ENCODE peak calls at places on chromosomes 16 and 17, in ten cellular contexts. J is right atrium auricular region, P is right lobe of liver, Q is neuronal stem cell, M is ascending aorta, G is thyroid gland, L is psoas muscle, N is mammary epithelial cell, S is AG04450, O is hepatocyte. B is an unnamed sample.

GRCh38 chr17:44235583-44235936 is 16.1 kb upstream of the UBTF start:
- DNase-seq in Q (no peak), P (no peak), J (no peak), O (no peak), L (no peak), M (no peak), G (peak), N (peak), S (no peak), B (no peak)

GRCh38 chr17:4562000-4562969 is 1.9 kb upstream of the GGT6 start:
- DNase-seq in Q (no peak), S (no peak), P (no peak), J (no peak), N (no peak), M (no peak), O (no peak), G (no peak), L (no peak), B (no peak)

GRCh38 chr17:69286257-69286656 is 40.7 kb downstream of the ABCA5 start:
- DNase-seq in N (peak), S (no peak), L (no peak), J (no peak), M (no peak), Q (no peak), G (no peak), O (no peak), P (no peak), B (no peak)

GRCh38 chr16:62149646-62150045 is 113.4 kb upstream of the CDH8 start:
- DNase-seq in J (no peak), S (no peak), M (no peak), G (no peak), Q (no peak), P (no peak), N (peak), O (no peak), L (no peak), B (no peak)

GRCh38 chr16:76293980-76294690 is 16.9 kb downstream of the CNTNAP4 start:
- DNase-seq in M (no peak), G (no peak), Q (no peak), N (no peak), L (no peak), P (no peak), S (no peak), O (no peak), J (no peak), B (no peak)

GRCh38 chr17:28622186-28622585 is 8.2 kb upstream of the RSKR start:
- DNase-seq in N (no peak), L (no peak), Q (no peak), O (no peak), S (no peak), M (no peak), J (no peak), G (no peak), P (no peak), B (no peak)

GRCh38 chr16:58020628-58021521 is 4.7 kb upstream of the MMP15 start:
- DNase-seq in P (peak), G (peak), M (no peak), J (no peak), N (no peak), O (peak), L (peak), S (no peak), Q (no peak), B (peak)

GRCh38 chr16:89358030-89359005 is 132.0 kb downstream of the ANKRD11 start:
- DNase-seq in P (no peak), Q (no peak), O (no peak), S (no peak), J (no peak), M (no peak), L (no peak), N (no peak), G (no peak), B (no peak)

GRCh38 chr17:39867891-39868553 is at the start of gene ZPBP2:
- DNase-seq in N (no peak), L (no peak), O (no peak), Q (no peak), S (no peak), G (no peak), M (no peak), P (no peak), J (no peak), B (no peak)

GRCh38 chr17:60969500-60970037 is 291.9 kb downstream of the BCAS3 start:
- DNase-seq in Q (no peak), N (no peak), M (no peak), P (no peak), O (no peak), J (no peak), G (no peak), S (no peak), L (no peak), B (no peak)

GRCh38 chr16:52436646-52437645 is 110.0 kb downstream of the TOX3 start:
- DNase-seq in J (no peak), P (no peak), O (no peak), Q (no peak), G (no peak), L (no peak), M (no peak), S (no peak), N (no peak), B (no peak)

GRCh38 chr16:24838554-24839266 is 7.1 kb upstream of the SLC5A11 start:
- DNase-seq in O (peak), G (peak), S (no peak), P (no peak), N (peak), J (peak), M (peak), L (no peak), Q (no peak), B (peak)

GRCh38 chr17:16085066-16085699 is 85.6 kb downstream of the TTC19 start:
- DNase-seq in N (peak), O (no peak), S (peak), M (no peak), J (no peak), Q (no peak), L (no peak), P (no peak), G (no peak), B (no peak)

GRCh38 chr17:66717680-66718079 is 117.2 kb upstream of the CACNG5 start:
- DNase-seq in J (peak), L (no peak), O (peak), Q (no peak), M (peak), S (no peak), P (no peak), N (peak), G (no peak), B (no peak)

GRCh38 chr16:1057252-1057932 is 15.2 kb upstream of the SSTR5 start:
- DNase-seq in J (no peak), O (peak), N (no peak), M (no peak), S (no peak), L (no peak), P (peak), Q (no peak), G (peak), B (no peak)

GRCh38 chr16:28264656-28265055 is 27.7 kb upstream of the SBK1 start:
- DNase-seq in L (peak), Q (no peak), N (peak), P (no peak), S (no peak), M (no peak), G (peak), O (peak), J (no peak), B (no peak)

GRCh38 chr16:424623-425081 is 797 bp upstream of the RAB11FIP3 start:
- DNase-seq in O (no peak), L (peak), S (no peak), G (peak), Q (no peak), N (no peak), M (no peak), P (peak), J (peak), B (no peak)

GRCh38 chr17:17052462-17053221 is 10.4 kb downstream of the MPRIP start:
- DNase-seq in Q (no peak), G (no peak), S (no peak), J (no peak), M (peak), O (no peak), L (no peak), P (no peak), N (no peak), B (no peak)

GRCh38 chr17:40065041-40065770 is 2.4 kb downstream of the THRA start:
- DNase-seq in Q (no peak), L (no peak), S (no peak), J (no peak), O (no peak), G (peak), M (no peak), N (no peak), P (no peak), B (no peak)

GRCh38 chr17:73249700-73250099 is 12.0 kb downstream of the CPSF4L start:
- DNase-seq in J (no peak), M (no peak), L (no peak), N (no peak), S (no peak), G (no peak), P (no peak), O (no peak), Q (no peak), B (no peak)

GRCh38 chr16:70577256-70577698 is 53.7 kb downstream of the SF3B3 start:
- DNase-seq in O (no peak), J (no peak), Q (no peak), M (peak), N (peak), G (no peak), S (no peak), L (peak), P (peak), B (peak)

GRCh38 chr16:70416748-70417616 is 21.9 kb downstream of the ST3GAL2 start:
- DNase-seq in J (no peak), N (no peak), L (no peak), S (no peak), Q (no peak), M (no peak), O (peak), G (peak), P (no peak), B (no peak)

GRCh38 chr17:70040336-70040735 is 34.7 kb upstream of the KCNJ16 start:
- DNase-seq in J (no peak), S (no peak), G (no peak), L (no peak), Q (no peak), N (peak), M (no peak), P (no peak), O (no peak), B (no peak)

GRCh38 chr17:30323895-30324319 is 9.9 kb downstream of the TMIGD1 start:
- DNase-seq in M (no peak), O (no peak), N (peak), L (peak), Q (no peak), P (no peak), J (no peak), G (peak), S (no peak), B (peak)

GRCh38 chr16:85720319-85720637 is 30.6 kb downstream of the C16orf74 start:
- DNase-seq in P (peak), N (peak), M (no peak), L (no peak), J (no peak), G (no peak), Q (no peak), O (no peak), S (no peak), B (no peak)
- H3K27ac ChIP-seq in P (no peak), N (no peak), M (no peak), L (no peak), J (no peak), G (no peak), Q (no peak), O (no peak), S (no peak), B (no peak)

DNA sequence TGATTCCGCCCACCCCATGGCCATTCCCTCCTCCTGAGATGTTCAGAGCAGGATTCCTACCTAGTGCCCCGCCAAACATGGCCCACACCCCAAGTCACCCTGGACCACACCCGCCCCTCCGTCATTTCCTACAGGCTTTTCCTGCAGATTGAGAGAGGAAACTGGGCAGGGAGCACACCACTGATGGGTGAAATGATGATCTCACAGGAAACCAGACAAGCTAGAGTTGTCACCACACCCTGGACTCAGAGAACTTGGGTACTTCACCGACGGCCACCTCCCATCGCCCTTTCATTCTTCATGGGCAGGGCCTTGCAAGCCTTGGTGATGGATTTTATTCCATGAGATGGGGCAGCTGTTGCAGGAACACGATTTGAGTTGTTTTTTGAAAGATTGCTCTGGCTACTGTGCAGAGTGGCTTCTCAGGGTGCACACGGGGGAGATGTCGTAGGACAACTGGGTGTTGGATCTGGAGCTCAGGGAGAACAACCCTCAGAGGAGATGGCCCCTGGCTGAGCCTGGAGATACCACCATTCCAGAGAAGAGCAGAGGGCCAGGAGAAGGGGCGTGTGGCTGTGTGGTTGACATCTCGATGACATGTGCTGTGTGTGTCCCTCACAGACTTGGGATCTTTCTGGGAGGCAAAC is 7.4 kb upstream of the B9D1 start:
- DNase-seq in Q (no peak), S (no peak), M (no peak), G (no peak), P (no peak), J (no peak), O (no peak), L (no peak), N (no peak), B (no peak)
- H3K27ac ChIP-seq in Q (no peak), S (no peak), M (no peak), G (no peak), P (no peak), J (peak), O (no peak), L (no peak), N (no peak), B (no peak)

GRCh38 chr17:9071016-9071415 is 49.7 kb downstream of the NTN1 start:
- DNase-seq in Q (no peak), O (no peak), G (no peak), P (no peak), M (no peak), J (no peak), N (no peak), S (no peak), L (no peak), B (no peak)

GRCh38 chr17:9074106-9074505 is 52.8 kb downstream of the NTN1 start:
- DNase-seq in O (no peak), N (no peak), P (no peak), S (no peak), J (no peak), G (no peak), M (no peak), L (peak), Q (no peak), B (no peak)

GRCh38 chr17:9071921-9072503 is 50.7 kb downstream of the NTN1 start:
- DNase-seq in G (no peak), M (no peak), S (no peak), N (no peak), P (no peak), O (no peak), Q (no peak), J (no peak), L (no peak), B (peak)

DNA sequence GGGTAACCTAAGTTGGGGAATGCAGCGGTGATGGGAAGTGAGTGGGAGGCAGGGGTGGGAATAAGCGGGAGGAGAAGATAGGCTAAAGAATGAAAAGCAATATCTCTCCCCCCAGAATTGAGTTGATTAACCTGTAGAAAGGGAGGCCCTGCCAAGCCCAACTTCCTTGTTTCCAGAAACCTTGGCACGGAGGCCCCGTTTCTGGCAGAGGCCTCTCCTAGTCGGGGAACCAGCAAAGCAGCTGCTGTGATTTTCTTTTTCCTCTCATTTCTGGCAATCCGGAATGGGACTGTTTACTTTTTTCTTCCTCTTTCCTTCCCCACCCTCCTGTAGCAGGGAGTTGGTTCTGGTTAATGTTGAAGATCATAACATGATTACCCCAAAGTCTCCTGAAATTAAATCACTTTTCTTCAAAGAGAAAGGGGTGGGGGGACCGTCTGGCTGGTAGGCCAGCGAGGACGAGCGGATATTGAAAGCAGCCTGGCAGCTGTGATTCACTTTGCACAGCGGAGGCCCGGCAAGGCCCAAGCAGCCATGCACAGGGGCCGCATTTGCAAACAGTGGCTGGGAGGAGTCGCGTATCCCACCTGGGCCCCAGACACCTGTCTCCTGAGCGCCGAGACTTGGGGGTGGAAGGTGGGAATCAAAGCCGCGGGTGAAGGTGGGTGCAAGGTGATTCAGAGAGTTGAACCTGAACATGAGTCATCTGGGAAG is 51.5 kb downstream of the NTN1 start:
- DNase-seq in P (peak), N (no peak), Q (no peak), G (peak), O (no peak), M (peak), L (peak), S (no peak), J (peak), B (no peak)
- H3K27ac ChIP-seq in P (no peak), N (no peak), Q (no peak), G (peak), O (no peak), M (peak), L (no peak), S (no peak), J (peak), B (no peak)

GRCh38 chr16:79848739-79849518 is 248.4 kb upstream of the MAF start:
- DNase-seq in M (no peak), L (no peak), O (peak), P (no peak), J (no peak), N (no peak), Q (no peak), G (peak), S (no peak), B (no peak)
- H3K27ac ChIP-seq in M (no peak), L (no peak), O (no peak), P (no peak), J (no peak), N (no peak), Q (no peak), G (no peak), S (no peak), B (no peak)

DNA sequence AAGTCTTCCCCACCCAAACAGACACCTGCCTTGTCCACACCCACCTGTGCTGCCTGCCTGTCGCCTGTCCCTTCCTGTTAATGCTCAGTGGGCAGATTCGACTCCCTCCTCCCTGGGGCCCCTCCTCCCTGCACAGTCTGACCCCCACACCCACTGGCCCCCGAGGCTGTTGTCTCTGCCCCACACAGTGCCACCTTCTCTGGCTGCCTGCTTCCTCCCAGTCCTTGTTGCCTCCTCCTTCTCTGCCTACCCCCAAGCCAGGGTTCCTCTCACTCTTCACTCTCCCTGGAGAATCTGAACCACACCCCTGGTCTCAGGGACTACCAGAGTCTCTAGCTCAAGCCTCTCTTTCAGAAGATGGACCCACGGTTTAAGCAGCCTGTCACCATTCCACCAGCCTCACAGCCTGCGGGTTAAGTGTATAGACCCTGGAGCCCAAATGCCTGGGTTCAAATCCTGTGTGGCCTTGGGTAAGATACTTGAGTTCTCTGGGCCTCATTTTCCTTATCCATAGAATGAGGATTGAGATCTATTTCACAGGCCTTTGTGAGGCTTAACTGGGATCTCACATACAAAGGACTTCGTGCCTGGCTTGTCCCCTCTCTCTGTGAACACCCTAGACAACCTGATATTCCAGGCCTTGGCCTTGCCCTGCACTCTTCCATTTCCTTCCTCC is 3.8 kb upstream of the ARHGAP23 start:
- DNase-seq in G (no peak), P (no peak), L (no peak), Q (no peak), N (no peak), J (no peak), M (no peak), S (no peak), O (no peak), B (no peak)
- H3K27ac ChIP-seq in G (peak), P (no peak), L (no peak), Q (no peak), N (no peak), J (peak), M (peak), S (no peak), O (no peak), B (no peak)

GRCh38 chr17:63398680-63399079 is 47.4 kb downstream of the CYB561 start:
- DNase-seq in P (no peak), Q (no peak), S (no peak), G (no peak), O (no peak), M (no peak), N (no peak), J (no peak), L (no peak), B (no peak)

GRCh38 chr17:63395075-63395815 is 50.9 kb downstream of the CYB561 start:
- DNase-seq in O (no peak), M (no peak), S (no peak), N (no peak), L (no peak), P (no peak), Q (no peak), J (no peak), G (no peak), B (no peak)

GRCh38 chr17:63399856-63400255 is 46.2 kb downstream of the CYB561 start:
- DNase-seq in P (no peak), J (peak), M (no peak), G (peak), S (no peak), N (no peak), Q (no peak), O (peak), L (peak), B (no peak)

GRCh38 chr17:63402808-63403207 is 43.3 kb downstream of the CYB561 start:
- DNase-seq in J (no peak), O (no peak), M (no peak), N (no peak), P (no peak), Q (no peak), G (no peak), S (peak), L (no peak), B (no peak)

DNA sequence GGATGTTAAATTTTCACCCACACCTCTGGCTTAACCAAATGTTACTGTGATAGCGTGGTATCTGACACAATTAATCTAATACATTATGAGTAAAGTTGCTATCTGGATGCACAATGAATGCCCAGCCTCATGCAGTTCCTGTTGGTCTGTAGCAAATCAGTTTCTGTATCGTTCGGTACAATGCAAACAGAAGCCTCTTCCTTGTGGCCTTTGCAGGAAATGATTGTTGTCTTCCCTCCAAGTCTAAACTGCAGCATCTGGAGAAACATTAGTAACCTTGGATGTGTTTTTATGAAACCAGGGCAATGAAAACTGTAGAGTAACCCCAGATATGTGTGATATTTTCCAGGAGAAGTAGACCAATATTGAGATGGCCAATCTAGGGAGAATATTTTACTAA is 46.8 kb downstream of the CYB561 start:
- DNase-seq in P (no peak), Q (no peak), J (no peak), N (no peak), G (no peak), S (no peak), M (no peak), L (no peak), O (no peak), B (no peak)
- H3K27ac ChIP-seq in P (no peak), Q (no peak), J (peak), N (no peak), G (no peak), S (no peak), M (no peak), L (no peak), O (no peak), B (no peak)